ENCODE peak calls at places on chromosome 1, in nine cellular contexts. One of them, this sample, is unnamed.

GRCh38 chr1:58649555-58649954 is 50.3 kb downstream of the MYSM1 start:
- DNase-seq in anterior cingulate cortex: no peak
- DNase-seq in activated CD4-positive, CD25-positive, alpha-beta regulatory T cell: no peak
- DNase-seq in renal cortical epithelial cell: no peak
- DNase-seq in HT-29: no peak
- DNase-seq in AG04449: no peak
- DNase-seq in endothelial cell: no peak
- DNase-seq in amygdala: no peak
- DNase-seq in NCI-H2171: peak
- DNase-seq in this sample: no peak

GRCh38 chr1:232218955-232219865 is 410.7 kb downstream of the SIPA1L2 start:
- DNase-seq in anterior cingulate cortex: no peak
- DNase-seq in activated CD4-positive, CD25-positive, alpha-beta regulatory T cell: no peak
- DNase-seq in renal cortical epithelial cell: no peak
- DNase-seq in HT-29: no peak
- DNase-seq in AG04449: no peak
- DNase-seq in endothelial cell: no peak
- DNase-seq in amygdala: no peak
- DNase-seq in NCI-H2171: peak
- DNase-seq in this sample: no peak

GRCh38 chr1:59214764-59215208 is 82.1 kb upstream of the FGGY start:
- DNase-seq in anterior cingulate cortex: no peak
- DNase-seq in activated CD4-positive, CD25-positive, alpha-beta regulatory T cell: no peak
- DNase-seq in renal cortical epithelial cell: peak
- DNase-seq in HT-29: no peak
- DNase-seq in AG04449: no peak
- DNase-seq in endothelial cell: no peak
- DNase-seq in amygdala: no peak
- DNase-seq in NCI-H2171: no peak
- DNase-seq in this sample: peak

GRCh38 chr1:43586136-43586726 is 55.5 kb downstream of the PTPRF start:
- DNase-seq in anterior cingulate cortex: no peak
- DNase-seq in activated CD4-positive, CD25-positive, alpha-beta regulatory T cell: no peak
- DNase-seq in renal cortical epithelial cell: no peak
- DNase-seq in HT-29: no peak
- DNase-seq in AG04449: no peak
- DNase-seq in endothelial cell: no peak
- DNase-seq in amygdala: no peak
- DNase-seq in NCI-H2171: peak
- DNase-seq in this sample: no peak

GRCh38 chr1:27330786-27331185 is 8.8 kb downstream of the TMEM222 start:
- DNase-seq in anterior cingulate cortex: no peak
- DNase-seq in activated CD4-positive, CD25-positive, alpha-beta regulatory T cell: no peak
- DNase-seq in renal cortical epithelial cell: no peak
- DNase-seq in HT-29: no peak
- DNase-seq in AG04449: no peak
- DNase-seq in endothelial cell: no peak
- DNase-seq in amygdala: no peak
- DNase-seq in NCI-H2171: no peak
- DNase-seq in this sample: no peak

GRCh38 chr1:24294757-24295371 is 24.3 kb upstream of the GRHL3 start:
- DNase-seq in anterior cingulate cortex: no peak
- DNase-seq in activated CD4-positive, CD25-positive, alpha-beta regulatory T cell: no peak
- DNase-seq in renal cortical epithelial cell: peak
- DNase-seq in HT-29: peak
- DNase-seq in AG04449: no peak
- DNase-seq in endothelial cell: no peak
- DNase-seq in amygdala: no peak
- DNase-seq in NCI-H2171: no peak
- DNase-seq in this sample: no peak

GRCh38 chr1:99152132-99152531 is 112.2 kb upstream of the PLPPR4 start:
- DNase-seq in anterior cingulate cortex: no peak
- DNase-seq in activated CD4-positive, CD25-positive, alpha-beta regulatory T cell: no peak
- DNase-seq in renal cortical epithelial cell: no peak
- DNase-seq in HT-29: no peak
- DNase-seq in AG04449: no peak
- DNase-seq in endothelial cell: no peak
- DNase-seq in amygdala: no peak
- DNase-seq in NCI-H2171: no peak
- DNase-seq in this sample: no peak

GRCh38 chr1:8314346-8315280 is 3.3 kb upstream of the SLC45A1 start:
- DNase-seq in anterior cingulate cortex: peak
- DNase-seq in activated CD4-positive, CD25-positive, alpha-beta regulatory T cell: peak
- DNase-seq in renal cortical epithelial cell: peak
- DNase-seq in HT-29: peak
- DNase-seq in AG04449: peak
- DNase-seq in endothelial cell: peak
- DNase-seq in amygdala: peak
- DNase-seq in NCI-H2171: peak
- DNase-seq in this sample: peak

This sample was measured in AG04450.